ENCODE peak calls at places on chromosomes 1 and 21, in eight cellular contexts. J, Z, L, W, A, C, O and I are unnamed samples.

GRCh38 chr21:40445349-40445921 is 401.5 kb downstream of the DSCAM start:
- DNase-seq in J (no peak), Z (no peak), L (peak; percentile 49), W (no peak), A (peak; percentile 43), C (no peak), O (peak; percentile 20), I (no peak)

GRCh38 chr1:228379666-228380065 is 27.0 kb downstream of the TRIM11 start:
- DNase-seq in J (no peak), Z (no peak), L (no peak), W (no peak), A (no peak), C (no peak), O (no peak), I (no peak)

GRCh38 chr1:237043846-237044636 is 2.1 kb downstream of the RYR2 start:
- DNase-seq in J (no peak), Z (no peak), L (no peak), W (no peak), A (peak; percentile 12), C (no peak), O (no peak), I (no peak)

GRCh38 chr1:92484472-92485373 is 2.0 kb downstream of the GFI1 start:
- DNase-seq in J (no peak), Z (peak; percentile 83), L (peak; percentile 77), W (peak; percentile 48), A (peak; percentile 51), C (peak; percentile 22), O (peak; percentile 11), I (no peak)

GRCh38 chr1:204465469-204466415 is 28.9 kb downstream of the PIK3C2B start:
- DNase-seq in J (peak; percentile 7), Z (no peak), L (no peak), W (no peak), A (peak; percentile 46), C (no peak), O (no peak), I (no peak)

GRCh38 chr1:44945992-44946391 is 40.4 kb downstream of the EIF2B3 start:
- DNase-seq in J (no peak), Z (no peak), L (no peak), W (no peak), A (peak; percentile 35), C (no peak), O (no peak), I (no peak)

GRCh38 chr1:226825037-226825745 is 45.2 kb upstream of the PSEN2 start:
- DNase-seq in J (no peak), Z (no peak), L (no peak), W (no peak), A (no peak), C (no peak), O (no peak), I (no peak)

GRCh38 chr1:29290414-29290980 is 54.2 kb downstream of the PTPRU start:
- DNase-seq in J (peak; percentile 2), Z (no peak), L (no peak), W (no peak), A (no peak), C (no peak), O (no peak), I (no peak)

GRCh38 chr1:42676534-42677087 is 5.6 kb upstream of the YBX1 start:
- DNase-seq in J (no peak), Z (no peak), L (no peak), W (no peak), A (no peak), C (no peak), O (no peak), I (no peak)

GRCh38 chr1:8676072-8676471 is 141.4 kb downstream of the RERE start:
- DNase-seq in J (no peak), Z (no peak), L (no peak), W (no peak), A (no peak), C (no peak), O (no peak), I (no peak)

GRCh38 chr1:206933333-206933945 is 11.7 kb upstream of the FCMR start:
- DNase-seq in J (no peak), Z (no peak), L (peak; percentile 89), W (no peak), A (peak; percentile 58), C (peak; percentile 65), O (no peak), I (no peak)

GRCh38 chr1:53047737-53048344 is 14.2 kb upstream of the PODN start:
- DNase-seq in J (peak; percentile 98), Z (no peak), L (no peak), W (peak; percentile 98), A (no peak), C (peak; percentile 91), O (peak; percentile 33), I (peak; percentile 31)

GRCh38 chr1:178055779-178056471 is 38.0 kb upstream of the RASAL2 start:
- DNase-seq in J (no peak), Z (no peak), L (peak; percentile 17), W (no peak), A (no peak), C (peak; percentile 54), O (no peak), I (peak; percentile 23)

GRCh38 chr1:178050084-178050483 is 43.8 kb upstream of the RASAL2 start:
- DNase-seq in J (no peak), Z (no peak), L (no peak), W (no peak), A (no peak), C (no peak), O (no peak), I (no peak)

GRCh38 chr1:178055093-178055492 is 38.8 kb upstream of the RASAL2 start:
- DNase-seq in J (no peak), Z (no peak), L (peak; percentile 12), W (no peak), A (peak; percentile 52), C (peak; percentile 56), O (no peak), I (peak; percentile 6)

GRCh38 chr1:178051071-178051470 is 42.8 kb upstream of the RASAL2 start:
- DNase-seq in J (no peak), Z (no peak), L (no peak), W (no peak), A (no peak), C (no peak), O (no peak), I (no peak)

GRCh38 chr1:178052650-178053461 is 41.0 kb upstream of the RASAL2 start:
- DNase-seq in J (peak; percentile 65), Z (peak; percentile 63), L (no peak), W (peak; percentile 82), A (no peak), C (no peak), O (no peak), I (peak; percentile 67)
- H2AFZ ChIP-seq in J (peak overlapping the region; percentile 76), Z (peak overlapping the region; percentile 79), L (no peak overlapping the region), W (peak overlapping the region; percentile 83), A (no peak overlapping the region), C (no peak overlapping the region), O (peak overlapping the region; percentile 80), I (peak overlapping the region; percentile 15)

GRCh38 chr1:38991638-38992449 is 768 bp downstream of the AKIRIN1 start:
- DNase-seq in J (peak; percentile 16), Z (peak; percentile 85), L (no peak), W (no peak), A (peak; percentile 77), C (peak; percentile 45), O (peak; percentile 21), I (peak; percentile 31)
- H4K20me1 ChIP-seq in J (peaks cover 54% of the 10 kb centered on the region), Z (peaks cover 42% of the 10 kb centered on the region), L (no peaks in the 10 kb centered on the region), W (peaks cover 49% of the 10 kb centered on the region), A (peaks cover 53% of the 10 kb centered on the region), C (peaks cover 34% of the 10 kb centered on the region), O (peaks cover 11% of the 10 kb centered on the region), I (peaks cover 4% of the 10 kb centered on the region)

DNA sequence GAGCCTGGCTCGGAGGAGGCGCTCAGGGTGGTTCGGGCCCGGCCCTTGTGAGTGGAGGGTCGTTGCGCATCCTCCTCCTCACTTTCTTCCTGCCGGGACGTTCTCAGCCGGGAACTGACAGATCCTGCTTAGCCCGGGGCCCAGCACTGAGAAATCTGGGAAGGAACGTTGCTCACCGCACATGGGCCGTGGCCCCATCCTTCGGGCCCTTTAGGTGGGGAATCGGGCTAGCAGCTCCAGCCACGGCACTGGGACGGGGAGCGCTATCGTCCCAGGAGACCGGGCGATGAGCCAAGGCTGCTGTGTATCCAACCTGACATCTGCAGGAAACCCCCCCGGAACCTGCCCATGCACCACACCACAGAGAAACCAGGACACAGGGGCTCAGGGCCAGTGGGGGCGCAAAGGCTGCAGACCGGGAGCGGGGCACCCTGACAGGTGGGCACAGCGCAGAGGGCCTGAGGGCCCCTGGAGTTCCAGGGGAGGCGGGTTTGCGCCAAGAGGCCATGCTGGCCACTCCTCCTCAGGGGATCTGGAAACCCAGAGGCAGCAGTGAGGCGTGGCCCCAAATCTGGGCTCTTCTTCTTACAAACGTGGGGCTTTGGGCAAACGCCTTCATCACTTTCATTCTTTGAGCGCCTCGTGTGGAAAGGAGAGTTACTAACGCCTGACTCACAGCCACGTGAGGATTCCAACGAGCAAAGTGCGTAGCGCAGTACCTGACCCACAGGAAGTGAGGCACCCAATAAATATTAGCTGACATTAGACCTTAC is at the start of gene SH2D5:
- DNase-seq in J (peak; percentile 97), Z (peak; percentile 99), L (peak; percentile 88), W (peak; percentile 93), A (peak; percentile 73), C (peak; percentile 99), O (peak; percentile 98), I (peak; percentile 98)
- H2AFZ ChIP-seq in J (peak within 1 kb of the TSS; percentile 46), Z (peak within 1 kb of the TSS; percentile 68), L (peak within 1 kb of the TSS; percentile 63), W (peak within 1 kb of the TSS; percentile 52), A (peak within 1 kb of the TSS; percentile 60), C (peak within 1 kb of the TSS; percentile 86), O (peak within 1 kb of the TSS; percentile 59), I (peak within 1 kb of the TSS; percentile 63)

GRCh38 chr1:225645194-225645593 is 7.7 kb downstream of the ENAH start:
- DNase-seq in J (no peak), Z (no peak), L (no peak), W (no peak), A (no peak), C (no peak), O (no peak), I (no peak)
- H4K20me1 ChIP-seq in J (peaks cover 83% of the 10 kb centered on the region), Z (peaks cover 83% of the 10 kb centered on the region), L (no peaks in the 10 kb centered on the region), W (peaks cover 18% of the 10 kb centered on the region), A (peaks cover 90% of the 10 kb centered on the region), C (peaks cover 35% of the 10 kb centered on the region), O (no peaks in the 10 kb centered on the region), I (no peaks in the 10 kb centered on the region)

GRCh38 chr21:29192999-29193563 is 62.6 kb downstream of the MAP3K7CL start:
- DNase-seq in J (no peak), Z (no peak), L (no peak), W (no peak), A (peak; percentile 42), C (no peak), O (no peak), I (no peak)
- H2AFZ ChIP-seq in J (no peak overlapping the region), Z (peak overlapping the region; percentile 79), L (no peak overlapping the region), W (no peak overlapping the region), A (peak overlapping the region; percentile 80), C (no peak overlapping the region), O (no peak overlapping the region), I (no peak overlapping the region)

DNA sequence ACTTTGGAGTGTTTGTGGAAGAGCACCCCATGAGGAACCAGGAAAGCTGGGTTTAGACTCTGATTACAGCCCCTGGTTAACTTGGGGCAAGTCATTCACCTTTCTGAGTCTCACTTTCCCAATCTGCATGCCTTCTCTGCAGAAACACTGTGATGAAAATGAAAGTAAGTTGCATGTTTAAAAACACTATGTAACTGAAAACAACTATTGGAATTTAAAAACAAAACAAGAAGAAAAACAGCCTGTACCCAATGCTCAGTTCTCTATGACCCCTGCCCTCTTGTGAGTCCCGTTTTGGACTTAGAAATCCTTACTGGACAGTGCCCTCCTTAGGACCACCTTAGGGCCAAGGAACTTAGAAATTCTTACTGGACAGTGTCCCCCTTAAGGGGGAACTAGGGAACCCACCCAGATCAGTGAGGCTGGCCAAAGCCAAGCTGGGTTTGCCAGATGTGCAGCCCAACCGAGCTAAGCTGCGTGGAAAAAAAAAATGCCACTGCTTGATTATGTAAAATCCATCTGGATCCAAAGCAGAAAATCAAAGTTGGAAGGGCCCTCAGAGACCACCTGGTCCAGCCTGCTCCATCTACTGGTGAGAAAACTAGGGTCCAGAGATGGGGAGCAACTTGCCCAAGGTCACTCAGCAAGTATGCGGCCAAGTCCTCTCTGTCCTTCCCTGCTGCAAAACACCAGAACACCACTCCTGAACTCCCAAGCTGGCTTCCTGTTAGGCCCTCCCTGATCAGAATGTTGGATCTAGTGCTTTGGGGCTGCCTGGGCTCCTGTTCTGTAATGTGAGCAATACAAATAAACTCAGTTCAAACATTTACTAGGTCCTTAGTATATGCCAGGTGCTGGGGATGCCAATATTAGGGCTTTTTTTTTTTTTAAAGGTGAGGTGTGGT is 77.7 kb downstream of the MRPL37 start:
- DNase-seq in J (no peak), Z (no peak), L (peak; percentile 50), W (no peak), A (no peak), C (no peak), O (no peak), I (peak; percentile 51)
- H4K20me1 ChIP-seq in J (peaks cover 39% of the 10 kb centered on the region), Z (no peaks in the 10 kb centered on the region), L (no peaks in the 10 kb centered on the region), W (no peaks in the 10 kb centered on the region), A (no peaks in the 10 kb centered on the region), C (no peaks in the 10 kb centered on the region), O (no peaks in the 10 kb centered on the region), I (no peaks in the 10 kb centered on the region)